ENCODE peak calls at places on chromosomes 16 and 17, in eight cellular contexts. D, N, K, V, X, Y, M and L are unnamed samples.
A peak's percentile ranks its signal among the peaks of the same experiment; 100 is the strongest.

GRCh38 chr17:76260669-76261068 is 4.5 kb upstream of the UBALD2 start:
- DNase-seq in X (no peak), K (no peak), M (no peak), Y (no peak), N (no peak), D (no peak), V (no peak), L (no peak)

GRCh38 chr16:17225551-17225950 is 245.2 kb downstream of the XYLT1 start:
- DNase-seq in V (no peak), D (no peak), K (peak; percentile 13), M (no peak), Y (no peak), N (peak; percentile 18), X (no peak), L (no peak)

GRCh38 chr17:27572665-27573064 is 58.3 kb upstream of the LGALS9 start:
- DNase-seq in K (peak; percentile 77), N (no peak), X (peak; percentile 44), Y (no peak), V (no peak), D (no peak), M (no peak), L (no peak)

GRCh38 chr17:79388556-79389295 is 222.1 kb downstream of the RBFOX3 start:
- DNase-seq in M (peak; percentile 57), Y (peak; percentile 29), D (no peak), K (peak; percentile 27), V (peak; percentile 64), X (peak; percentile 95), N (peak; percentile 11), L (peak; percentile 80)

GRCh38 chr16:87472142-87472778 is 20.6 kb downstream of the ZCCHC14 start:
- DNase-seq in M (no peak), Y (no peak), N (no peak), K (no peak), D (no peak), X (no peak), V (no peak), L (no peak)

GRCh38 chr16:50616883-50617629 is 64.1 kb downstream of the SNX20 start:
- DNase-seq in N (peak; percentile 17), X (peak; percentile 70), M (no peak), D (no peak), V (peak; percentile 66), Y (no peak), K (no peak), L (no peak)

GRCh38 chr16:54194008-54194731 is 92.4 kb downstream of the IRX3 start:
- DNase-seq in Y (peak; percentile 74), D (no peak), K (no peak), X (no peak), M (peak; percentile 84), V (peak; percentile 58), N (peak; percentile 24), L (no peak)

GRCh38 chr16:89623511-89624232 is 10.2 kb downstream of the DPEP1 start:
- DNase-seq in D (no peak), X (no peak), V (no peak), Y (no peak), K (no peak), M (peak; percentile 57), N (no peak), L (no peak)

GRCh38 chr16:30997887-30998711 is 12.3 kb downstream of the STX1B start:
- DNase-seq in N (peak; percentile 59), M (peak; percentile 66), V (no peak), D (no peak), Y (no peak), X (no peak), K (peak; percentile 84), L (no peak)

GRCh38 chr16:86914850-86915717 is 336.7 kb downstream of the FOXL1 start:
- DNase-seq in Y (no peak), X (no peak), K (peak; percentile 27), V (no peak), N (no peak), D (no peak), M (no peak), L (no peak)

GRCh38 chr16:86073103-86073625 is 174.2 kb downstream of the IRF8 start:
- DNase-seq in Y (no peak), M (no peak), K (no peak), D (no peak), X (no peak), N (no peak), V (no peak), L (no peak)

GRCh38 chr17:41521574-41522261 is 3.0 kb upstream of the KRT15 start:
- DNase-seq in M (peak; percentile 67), V (peak; percentile 51), N (peak; percentile 56), D (no peak), Y (no peak), X (peak; percentile 86), K (peak; percentile 91), L (peak; percentile 97)

GRCh38 chr16:72561-73537 is at the start of gene RHBDF1:
- DNase-seq in N (peak; percentile 55), Y (no peak), D (no peak), V (peak; percentile 69), X (peak; percentile 92), K (peak; percentile 47), M (peak; percentile 71), L (peak; percentile 61)

GRCh38 chr16:88939814-88940195 is 37.2 kb downstream of the CBFA2T3 start:
- DNase-seq in Y (no peak), D (no peak), V (no peak), N (no peak), M (no peak), K (no peak), X (no peak), L (no peak)

GRCh38 chr16:75379911-75380847 is 53.1 kb downstream of the CFDP1 start:
- DNase-seq in X (no peak), K (no peak), V (no peak), Y (no peak), M (no peak), N (no peak), D (peak; percentile 56), L (no peak)

GRCh38 chr17:55433029-55433628 is 11.5 kb upstream of the MMD start:
- DNase-seq in X (no peak), Y (no peak), D (no peak), K (peak; percentile 60), M (no peak), N (no peak), V (no peak), L (peak; percentile 76)
- H3K4me3 ChIP-seq in X (no peak overlapping the region), Y (no peak overlapping the region), D (no peak overlapping the region), K (no peak overlapping the region), M (no peak overlapping the region), N (no peak overlapping the region), V (no peak overlapping the region), L (no peak overlapping the region)

DNA sequence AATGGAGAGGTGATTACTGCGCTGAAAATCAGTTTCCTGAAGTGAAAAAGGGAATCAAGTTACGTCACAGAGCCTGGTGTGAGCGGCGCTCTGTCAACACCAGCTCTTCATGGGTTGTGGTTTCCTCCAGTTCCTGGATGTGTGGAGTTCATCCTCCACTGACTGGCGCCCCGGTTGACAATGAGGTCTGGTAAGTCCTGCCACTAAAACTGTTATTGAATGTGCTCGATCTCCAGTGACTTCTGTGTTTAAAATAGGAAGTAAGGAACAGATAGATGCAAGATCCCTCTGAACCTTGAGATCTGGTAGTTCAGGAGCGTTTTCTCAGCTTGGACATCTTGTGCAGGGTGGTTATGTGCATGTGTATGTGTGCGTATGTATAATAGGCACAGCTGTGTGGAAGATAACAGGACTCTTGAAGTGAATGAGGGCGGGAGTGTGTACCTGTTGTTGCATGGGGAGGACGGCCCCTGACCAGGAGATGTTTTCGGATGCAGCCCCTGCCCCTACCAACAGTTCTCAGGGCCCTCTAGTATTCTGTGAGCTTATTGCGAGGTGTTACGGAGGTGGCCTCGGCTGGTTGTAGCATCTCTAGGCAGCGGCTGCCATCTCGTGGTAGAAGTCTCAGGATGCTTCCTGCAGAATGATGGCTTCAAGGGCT is 22.0 kb upstream of the GOT2 start:
- DNase-seq in D (peak; percentile 58), V (peak; percentile 71), K (peak; percentile 67), N (peak; percentile 74), Y (peak; percentile 62), X (peak; percentile 91), M (peak; percentile 82), L (peak; percentile 81)
- TF ChIP-seq CTCF in D (peak; percentile 74), V (peak; percentile 46), K (peak; percentile 64), N (peak; percentile 80), Y (peak; percentile 71), X (peak; percentile 89), M (peak; percentile 76), L (peak; percentile 85)

GRCh38 chr17:18314059-18314730 is 599 bp downstream of the TOP3A start:
- DNase-seq in X (no peak), Y (no peak), K (peak; percentile 5), D (no peak), N (peak; percentile 9), M (peak; percentile 15), V (no peak), L (no peak)
- H3K36me3 ChIP-seq in X (peaks cover 51% of the 10 kb centered on the region), Y (no peaks in the 10 kb centered on the region), K (peaks cover 22% of the 10 kb centered on the region), D (peaks cover 11% of the 10 kb centered on the region), N (peaks cover 10% of the 10 kb centered on the region), M (peaks cover 4% of the 10 kb centered on the region), V (peaks cover 43% of the 10 kb centered on the region), L (no peaks in the 10 kb centered on the region)

DNA sequence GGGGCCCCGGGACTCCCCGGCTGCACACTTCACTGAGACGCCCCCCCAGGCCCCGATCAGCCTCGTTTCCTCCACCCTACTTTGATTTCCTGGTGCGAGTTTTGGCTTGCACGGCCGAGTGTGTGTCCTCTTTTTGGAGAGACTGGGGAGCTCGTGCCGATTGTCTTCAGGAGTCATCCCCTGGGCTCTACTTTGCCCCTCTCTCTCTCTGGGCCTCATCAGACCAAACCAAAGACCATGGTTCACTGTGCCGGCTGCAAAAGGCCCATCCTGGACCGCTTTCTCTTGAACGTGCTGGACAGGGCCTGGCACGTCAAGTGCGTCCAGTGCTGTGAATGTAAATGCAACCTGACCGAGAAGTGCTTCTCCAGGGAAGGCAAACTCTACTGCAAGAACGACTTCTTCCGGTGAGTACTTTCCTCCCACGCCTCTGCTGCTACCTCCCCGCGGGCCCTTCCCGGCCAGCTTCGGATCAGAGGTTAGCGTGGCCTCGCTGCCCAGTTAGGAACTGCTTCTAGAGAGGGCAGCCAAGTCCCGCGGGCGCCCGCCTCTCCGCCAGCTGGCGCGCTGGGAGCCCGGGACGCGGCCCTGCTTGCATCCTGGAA is 788 bp downstream of the LHX1 start:
- DNase-seq in V (no peak), M (peak; percentile 34), Y (no peak), X (peak; percentile 90), D (no peak), K (peak; percentile 25), N (peak; percentile 26), L (no peak)
- H3K4me3 ChIP-seq in V (no peak overlapping the region), M (peak overlapping the region; percentile 42), Y (no peak overlapping the region), X (peak overlapping the region; percentile 99), D (peak overlapping the region; percentile 42), K (no peak overlapping the region), N (no peak overlapping the region), L (peak overlapping the region; percentile 11)

GRCh38 chr17:6753565-6753964 is 2.3 kb upstream of the XAF1 start:
- DNase-seq in K (no peak), Y (no peak), M (peak; percentile 14), X (no peak), D (no peak), V (no peak), N (no peak), L (no peak)
- TF ChIP-seq CTCF in K (no peak), Y (no peak), M (no peak), X (no peak), D (no peak), V (no peak), N (no peak), L (no peak)